ENCODE peak calls at places on chromosomes 6 and 20, in four cellular contexts. R is left ventricle myocardium inferior; S is H7; J is activated CD4-positive, alpha-beta memory T cell treated with anti-CD3 and anti-CD28 coated beads, Interleukin-2, amount 10 ng/mL, durations not matched to agents 7 days and 5 days. E is an unnamed sample.

GRCh38 chr20:47708140-47708807 is 77.0 kb downstream of the SULF2 start:
- DNase-seq in J (no peak), S (no peak), R (no peak), E (no peak)

GRCh38 chr6:161048636-161049035 is 57.1 kb downstream of the MAP3K4 start:
- DNase-seq in J (no peak), R (no peak), S (no peak), E (no peak)

GRCh38 chr6:22448311-22448711 is 121.1 kb upstream of the HDGFL1 start:
- DNase-seq in J (no peak), S (no peak), R (no peak), E (no peak)

GRCh38 chr6:16398587-16398986 is 160.2 kb downstream of the GMPR start:
- DNase-seq in S (no peak), R (no peak), J (no peak), E (no peak)

GRCh38 chr6:159831373-159831679 is 31.2 kb downstream of the PNLDC1 start:
- DNase-seq in R (no peak), J (no peak), S (no peak), E (no peak)

GRCh38 chr6:85065831-85066230 is 301.4 kb upstream of the TBX18 start:
- DNase-seq in J (no peak), S (no peak), R (no peak), E (no peak)

GRCh38 chr20:6942266-6942665 is 174.8 kb downstream of the BMP2 start:
- DNase-seq in R (no peak), J (no peak), S (no peak), E (no peak)

GRCh38 chr6:110532401-110532800 is 56.0 kb upstream of the SLC22A16 start:
- DNase-seq in R (no peak), J (no peak), S (no peak), E (no peak)

GRCh38 chr20:63128956-63129355 is 87.0 kb downstream of the YTHDF1 start:
- DNase-seq in J (no peak), R (peak), S (peak), E (no peak)

GRCh38 chr6:44462335-44462734 is 74.8 kb downstream of the CDC5L start:
- DNase-seq in J (no peak), S (peak), R (no peak), E (no peak)

GRCh38 chr20:36213362-36213761 is 22.9 kb upstream of the AAR2 start:
- DNase-seq in R (no peak), J (no peak), S (no peak), E (no peak)

GRCh38 chr6:150293423-150294280 is 75.2 kb upstream of the IYD start:
- DNase-seq in S (no peak), J (no peak), R (no peak), E (no peak)

GRCh38 chr20:25339608-25340007 is 51.0 kb downstream of the ABHD12 start:
- DNase-seq in J (no peak), S (no peak), R (no peak), E (no peak)

GRCh38 chr20:20489054-20489453 is 121.2 kb downstream of the INSM1 start:
- DNase-seq in R (no peak), S (no peak), J (no peak), E (no peak)

GRCh38 chr20:59608396-59608795 is 4.1 kb downstream of the PHACTR3 start:
- DNase-seq in S (no peak), R (no peak), J (no peak), E (no peak)